ENCODE peak calls at places on chromosomes 11 and 22, in four cellular contexts. O, J, I and R are unnamed samples.

GRCh38 chr11:726278-726915 is 20.4 kb downstream of the EPS8L2 start:
- DNase-seq in O (peak; percentile 95), J (no peak), I (no peak), R (peak; percentile 50)

GRCh38 chr11:62398011-62398994 is 20.5 kb upstream of the SCGB1A1 start:
- DNase-seq in O (peak; percentile 81), J (no peak), I (no peak), R (peak; percentile 89)

GRCh38 chr11:73931039-73931645 is 19.7 kb upstream of the DNAJB13 start:
- DNase-seq in O (peak; percentile 62), J (no peak), I (no peak), R (peak; percentile 61)

GRCh38 chr11:60977224-60977623 is 5.7 kb downstream of the CD6 start:
- DNase-seq in O (no peak), J (no peak), I (no peak), R (no peak)

GRCh38 chr11:13289081-13289480 is 11.5 kb downstream of the BMAL1 start:
- DNase-seq in O (no peak), J (no peak), I (no peak), R (no peak)

GRCh38 chr11:73752216-73752867 is 8.5 kb downstream of the RAB6A start:
- DNase-seq in O (no peak), J (no peak), I (no peak), R (peak; percentile 63)

GRCh38 chr11:850777-851762 is 8.4 kb downstream of the TSPAN4 start:
- DNase-seq in O (no peak), J (no peak), I (peak; percentile 63), R (no peak)

GRCh38 chr11:104151404-104152204 is 12.3 kb downstream of the PDGFD start:
- DNase-seq in O (no peak), J (no peak), I (no peak), R (no peak)

GRCh38 chr11:18590573-18590972 is 2.0 kb upstream of the UEVLD start:
- DNase-seq in O (no peak), J (no peak), I (no peak), R (no peak)

GRCh38 chr11:11349870-11350325 is 3.2 kb downstream of the CSNK2A3 start:
- DNase-seq in O (no peak), J (no peak), I (no peak), R (no peak)

GRCh38 chr11:67630230-67630942 is 649 bp upstream of the NUDT8 start:
- DNase-seq in O (peak; percentile 96), J (peak; percentile 75), I (peak; percentile 99), R (peak; percentile 97)

GRCh38 chr11:64358536-64358906 is 441 bp upstream of the RPS6KA4 start:
- DNase-seq in O (no peak), J (no peak), I (no peak), R (no peak)

GRCh38 chr11:29312817-29313216 is 704.0 kb downstream of the KCNA4 start:
- DNase-seq in O (no peak), J (no peak), I (no peak), R (no peak)

GRCh38 chr11:46272816-46273427 is 4.5 kb upstream of the CREB3L1 start:
- DNase-seq in O (no peak), J (no peak), I (no peak), R (no peak)

GRCh38 chr11:82682003-82682751 is 51.5 kb downstream of the FAM181B start:
- DNase-seq in O (peak; percentile 45), J (peak; percentile 9), I (no peak), R (peak; percentile 35)

GRCh38 chr11:64152841-64153691 is 12.8 kb downstream of the MACROD1 start:
- DNase-seq in O (peak; percentile 94), J (no peak), I (peak; percentile 96), R (peak; percentile 47)

GRCh38 chr11:17812286-17813187 is 78.0 kb downstream of the KCNC1 start:
- DNase-seq in O (no peak), J (no peak), I (no peak), R (no peak)

GRCh38 chr11:62152245-62153086 is 28.7 kb downstream of the INCENP start:
- DNase-seq in O (no peak), J (no peak), I (no peak), R (no peak)

GRCh38 chr11:102260241-102260640 is 57.0 kb upstream of the BIRC3 start:
- DNase-seq in O (no peak), J (no peak), I (no peak), R (no peak)

GRCh38 chr11:16902979-16903378 is 111.2 kb downstream of the PLEKHA7 start:
- DNase-seq in O (no peak), J (peak; percentile 65), I (no peak), R (no peak)

GRCh38 chr11:104073950-104074349 is 37.5 kb downstream of the DDI1 start:
- DNase-seq in O (no peak), J (peak; percentile 19), I (no peak), R (peak; percentile 38)

GRCh38 chr22:31210830-31211503 is 1.1 kb upstream of the LIMK2 start:
- DNase-seq in O (no peak), J (no peak), I (no peak), R (no peak)

GRCh38 chr11:33558097-33558496 is 142.5 kb downstream of the C11orf91 start:
- DNase-seq in O (no peak), J (no peak), I (no peak), R (no peak)

GRCh38 chr11:128868851-128869671 is 2.0 kb upstream of the KCNJ1 start:
- DNase-seq in O (no peak), J (no peak), I (no peak), R (no peak)

GRCh38 chr11:132402056-132402684 is 1031.8 kb downstream of the NTM start:
- DNase-seq in O (no peak), J (peak; percentile 24), I (peak; percentile 39), R (peak; percentile 3)

GRCh38 chr11:57513911-57514537 is 1.5 kb downstream of the SLC43A1 start:
- DNase-seq in O (no peak), J (no peak), I (no peak), R (no peak)

GRCh38 chr11:48041877-48042698 is 61.7 kb downstream of the PTPRJ start:
- DNase-seq in O (no peak), J (no peak), I (no peak), R (no peak)

GRCh38 chr11:83194284-83195175 is 1.0 kb downstream of the ANKRD42 start:
- DNase-seq in O (peak; percentile 25), J (no peak), I (peak; percentile 33), R (peak; percentile 72)

GRCh38 chr11:128365044-128365443 is 222.3 kb downstream of the ETS1 start:
- DNase-seq in O (no peak), J (no peak), I (no peak), R (no peak)

GRCh38 chr22:35743466-35743865 is 25.8 kb downstream of the APOL5 start:
- DNase-seq in O (no peak), J (no peak), I (no peak), R (no peak)

GRCh38 chr11:92946707-92947106 is 22.7 kb upstream of the MTNR1B start:
- DNase-seq in O (no peak), J (no peak), I (no peak), R (no peak)

GRCh38 chr11:4551346-4551979 is 6.5 kb downstream of the OR52M1 start:
- DNase-seq in O (peak; percentile 43), J (no peak), I (no peak), R (no peak)

DNA sequence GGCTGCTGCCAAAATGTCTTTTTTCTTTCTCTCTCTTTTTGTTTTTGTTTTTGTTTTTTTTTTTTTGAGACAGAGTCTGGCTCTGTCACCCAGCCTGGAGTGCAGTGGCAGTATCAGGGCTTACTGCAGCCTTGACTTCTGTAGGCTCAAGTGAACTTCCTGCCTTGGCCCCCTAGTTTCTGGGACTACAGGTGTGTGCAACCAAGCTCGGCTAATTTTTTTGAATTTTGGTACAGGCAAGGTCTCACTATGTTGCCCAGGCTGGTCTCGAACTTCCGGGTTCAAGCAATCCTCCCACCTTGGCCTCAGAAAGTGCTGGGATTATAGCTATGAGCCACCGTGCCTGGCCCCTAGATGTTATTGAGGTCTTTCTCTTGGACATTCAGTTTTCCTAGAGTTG is 2.2 kb upstream of the DDX10 start:
- DNase-seq in O (no peak), J (no peak), I (no peak), R (no peak)
- TF ChIP-seq SPI1 in O (no peak), J (no peak), I (no peak), R (no peak)

GRCh38 chr11:76610871-76611475 is 59.6 kb downstream of the LRRC32 start:
- DNase-seq in O (no peak), J (no peak), I (no peak), R (no peak)

GRCh38 chr11:76607431-76607830 is 63.1 kb downstream of the LRRC32 start:
- DNase-seq in O (no peak), J (no peak), I (no peak), R (no peak)

GRCh38 chr11:76610371-76610770 is 60.2 kb downstream of the LRRC32 start:
- DNase-seq in O (no peak), J (no peak), I (no peak), R (no peak)

GRCh38 chr11:76612226-76612625 is 58.3 kb downstream of the LRRC32 start:
- DNase-seq in O (no peak), J (no peak), I (no peak), R (no peak)

GRCh38 chr11:76609736-76610370 is 60.7 kb downstream of the LRRC32 start:
- DNase-seq in O (no peak), J (no peak), I (no peak), R (no peak)
- TF ChIP-seq SPI1 in O (no peak), J (no peak), I (no peak), R (no peak)

GRCh38 chr11:117202386-117203068 is 3.4 kb downstream of the TAGLN start:
- DNase-seq in O (no peak), J (no peak), I (no peak), R (no peak)

GRCh38 chr11:117201906-117202305 is 2.7 kb downstream of the TAGLN start:
- DNase-seq in O (no peak), J (no peak), I (no peak), R (no peak)

GRCh38 chr11:117204283-117205080 is 5.3 kb downstream of the TAGLN start:
- DNase-seq in O (no peak), J (no peak), I (no peak), R (no peak)

GRCh38 chr11:117201516-117201866 is 2.3 kb downstream of the TAGLN start:
- DNase-seq in O (no peak), J (no peak), I (no peak), R (no peak)

GRCh38 chr11:117203069-117203407 is 3.9 kb downstream of the TAGLN start:
- DNase-seq in O (no peak), J (no peak), I (no peak), R (no peak)
- TF ChIP-seq SPI1 in O (no peak), J (no peak), I (no peak), R (no peak)

DNA sequence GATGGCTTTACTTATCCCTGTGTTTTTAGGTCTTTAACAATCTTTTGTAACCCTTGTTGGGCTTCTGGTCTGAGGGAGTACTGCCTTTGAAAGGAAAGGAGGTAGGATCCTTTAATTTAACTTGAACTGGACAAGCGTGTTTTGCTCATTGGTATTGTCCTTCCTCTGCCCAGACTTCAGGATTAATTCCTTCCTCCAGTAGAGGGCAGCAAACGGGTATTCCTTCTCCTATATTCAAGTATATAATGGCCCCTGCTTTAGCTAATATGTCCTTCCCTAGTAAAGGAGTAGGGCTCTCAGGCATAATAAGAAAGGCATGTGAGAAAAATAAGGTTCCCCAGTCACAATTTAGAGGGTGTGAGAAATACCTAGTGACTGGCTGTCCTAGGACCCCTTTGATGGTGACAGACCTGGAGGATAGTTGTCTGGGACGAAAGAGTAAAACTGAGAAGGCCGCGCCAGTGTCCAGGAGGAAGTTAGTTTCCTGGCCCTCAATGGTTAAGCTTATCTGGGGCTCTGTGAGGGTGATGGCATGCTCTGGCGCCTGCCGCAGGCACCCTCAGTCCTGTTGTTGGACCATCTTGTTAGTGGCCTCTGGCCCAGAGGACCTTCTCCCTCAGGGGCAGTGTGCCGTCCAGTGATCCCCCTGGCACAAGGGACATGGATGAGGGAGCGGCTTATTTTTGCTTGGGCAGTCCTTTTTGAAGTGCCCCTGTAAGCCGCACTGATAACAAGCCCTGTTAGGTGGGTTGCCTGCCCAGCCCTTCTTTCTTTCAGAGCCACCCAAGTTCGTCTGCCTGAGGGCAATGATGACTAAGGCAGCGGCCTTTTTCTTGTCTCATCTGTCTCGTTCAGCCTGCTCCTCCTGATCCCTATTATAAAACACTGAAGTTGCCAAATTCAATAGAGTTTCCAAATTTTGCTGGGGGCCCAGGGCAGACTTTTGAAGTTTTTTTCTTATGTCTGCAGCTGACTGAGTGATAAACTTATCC is 51.8 kb downstream of the C11orf71 start:
- DNase-seq in O (peak; percentile 23), J (no peak), I (no peak), R (peak; percentile 55)
- TF ChIP-seq SPI1 in O (no peak), J (no peak), I (no peak), R (no peak)